ENCODE peak calls at places on chromosomes 6 and 20, in five cellular contexts. One of them, this sample, is unnamed.

GRCh38 chr6:27777614-27778355 is 134.4 kb downstream of the OR2B2 start:
- DNase-seq in aorta: no peak
- DNase-seq in psoas muscle: no peak
- DNase-seq in endodermal cell: peak; percentile 83
- DNase-seq in spleen: no peak
- DNase-seq in this sample: no peak

GRCh38 chr6:106974337-106974998 is at the start of gene CD24:
- DNase-seq in aorta: no peak
- DNase-seq in psoas muscle: no peak
- DNase-seq in endodermal cell: peak; percentile 92
- DNase-seq in spleen: peak; percentile 92
- DNase-seq in this sample: no peak

GRCh38 chr20:31967830-31968249 is at the start of gene XKR7:
- DNase-seq in aorta: no peak
- DNase-seq in psoas muscle: no peak
- DNase-seq in endodermal cell: peak; percentile 79
- DNase-seq in spleen: peak; percentile 77
- DNase-seq in this sample: no peak

GRCh38 chr20:33793011-33793931 is 17.9 kb upstream of the CHMP4B start:
- DNase-seq in aorta: no peak
- DNase-seq in psoas muscle: peak; percentile 27
- DNase-seq in endodermal cell: no peak
- DNase-seq in spleen: peak; percentile 82
- DNase-seq in this sample: no peak

GRCh38 chr6:107032051-107032450 is 4.1 kb downstream of the MTRES1 start:
- DNase-seq in aorta: no peak
- DNase-seq in psoas muscle: no peak
- DNase-seq in endodermal cell: no peak
- DNase-seq in spleen: no peak
- DNase-seq in this sample: no peak

GRCh38 chr20:47392015-47392720 is 35.7 kb upstream of the ZMYND8 start:
- DNase-seq in aorta: no peak
- DNase-seq in psoas muscle: no peak
- DNase-seq in endodermal cell: no peak
- DNase-seq in spleen: no peak
- DNase-seq in this sample: peak; percentile 79

GRCh38 chr20:35663813-35664543 is 722 bp downstream of the CPNE1 start:
- DNase-seq in aorta: no peak
- DNase-seq in psoas muscle: peak; percentile 20
- DNase-seq in endodermal cell: peak; percentile 79
- DNase-seq in spleen: peak; percentile 91
- DNase-seq in this sample: peak; percentile 64

GRCh38 chr6:156508923-156509322 is 268.3 kb upstream of the ARID1B start:
- DNase-seq in aorta: no peak
- DNase-seq in psoas muscle: no peak
- DNase-seq in endodermal cell: no peak
- DNase-seq in spleen: no peak
- DNase-seq in this sample: no peak

GRCh38 chr20:1392693-1393506 is at the start of gene FKBP1A:
- DNase-seq in aorta: peak; percentile 97
- DNase-seq in psoas muscle: peak; percentile 93
- DNase-seq in endodermal cell: peak; percentile 92
- DNase-seq in spleen: peak; percentile 97
- DNase-seq in this sample: peak; percentile 97

GRCh38 chr6:109804020-109804419 is 112.9 kb downstream of the FIG4 start:
- DNase-seq in aorta: no peak
- DNase-seq in psoas muscle: no peak
- DNase-seq in endodermal cell: no peak
- DNase-seq in spleen: no peak
- DNase-seq in this sample: no peak

GRCh38 chr6:1604991-1605821 is 4.5 kb upstream of the FOXC1 start:
- DNase-seq in aorta: peak; percentile 78
- DNase-seq in psoas muscle: no peak
- DNase-seq in endodermal cell: peak; percentile 78
- DNase-seq in spleen: peak; percentile 61
- DNase-seq in this sample: no peak

GRCh38 chr6:163289445-163289844 is 125.1 kb upstream of the QKI start:
- DNase-seq in aorta: no peak
- DNase-seq in psoas muscle: no peak
- DNase-seq in endodermal cell: no peak
- DNase-seq in spleen: no peak
- DNase-seq in this sample: no peak

GRCh38 chr6:105994522-105995402 is 91.4 kb upstream of the PRDM1 start:
- DNase-seq in aorta: peak; percentile 87
- DNase-seq in psoas muscle: peak; percentile 60
- DNase-seq in endodermal cell: peak; percentile 84
- DNase-seq in spleen: peak; percentile 91
- DNase-seq in this sample: peak; percentile 67

GRCh38 chr6:38508894-38509293 is 130.8 kb downstream of the BTBD9 start:
- DNase-seq in aorta: no peak
- DNase-seq in psoas muscle: no peak
- DNase-seq in endodermal cell: no peak
- DNase-seq in spleen: no peak
- DNase-seq in this sample: no peak

GRCh38 chr20:16714242-16714641 is 15.6 kb upstream of the SNRPB2 start:
- DNase-seq in aorta: no peak
- DNase-seq in psoas muscle: no peak
- DNase-seq in endodermal cell: no peak
- DNase-seq in spleen: no peak
- DNase-seq in this sample: no peak

GRCh38 chr6:1131285-1132079 is 180.4 kb upstream of the FOXQ1 start:
- DNase-seq in aorta: no peak
- DNase-seq in psoas muscle: no peak
- DNase-seq in endodermal cell: no peak
- DNase-seq in spleen: no peak
- DNase-seq in this sample: no peak

GRCh38 chr20:10309326-10309725 is 90.7 kb downstream of the SNAP25 start:
- DNase-seq in aorta: no peak
- DNase-seq in psoas muscle: no peak
- DNase-seq in endodermal cell: no peak
- DNase-seq in spleen: no peak
- DNase-seq in this sample: no peak

GRCh38 chr20:46040902-46041535 is 12.0 kb downstream of the SLC12A5 start:
- DNase-seq in aorta: no peak
- DNase-seq in psoas muscle: no peak
- DNase-seq in endodermal cell: peak; percentile 93
- DNase-seq in spleen: no peak
- DNase-seq in this sample: peak; percentile 62

GRCh38 chr6:93423542-93423941 is 4.2 kb upstream of the EPHA7 start:
- DNase-seq in aorta: no peak
- DNase-seq in psoas muscle: peak; percentile 6
- DNase-seq in endodermal cell: peak; percentile 79
- DNase-seq in spleen: no peak
- DNase-seq in this sample: peak; percentile 82

GRCh38 chr6:5749666-5750215 is 257.0 kb downstream of the NRN1 start:
- DNase-seq in aorta: no peak
- DNase-seq in psoas muscle: no peak
- DNase-seq in endodermal cell: no peak
- DNase-seq in spleen: no peak
- DNase-seq in this sample: no peak

GRCh38 chr6:166305562-166306117 is 2.6 kb downstream of the PRR18 start:
- DNase-seq in aorta: no peak
- DNase-seq in psoas muscle: no peak
- DNase-seq in endodermal cell: no peak
- DNase-seq in spleen: no peak
- DNase-seq in this sample: no peak

GRCh38 chr20:44533928-44534327 is 12.1 kb upstream of the SERINC3 start:
- DNase-seq in aorta: no peak
- DNase-seq in psoas muscle: no peak
- DNase-seq in endodermal cell: no peak
- DNase-seq in spleen: no peak
- DNase-seq in this sample: no peak

GRCh38 chr6:167399599-167399998 is 74.7 kb downstream of the TTLL2 start:
- DNase-seq in aorta: no peak
- DNase-seq in psoas muscle: no peak
- DNase-seq in endodermal cell: peak; percentile 20
- DNase-seq in spleen: peak; percentile 36
- DNase-seq in this sample: no peak

GRCh38 chr6:102701019-102701418 is 1307.5 kb downstream of the GRIK2 start:
- DNase-seq in aorta: no peak
- DNase-seq in psoas muscle: no peak
- DNase-seq in endodermal cell: no peak
- DNase-seq in spleen: no peak
- DNase-seq in this sample: no peak

DNA sequence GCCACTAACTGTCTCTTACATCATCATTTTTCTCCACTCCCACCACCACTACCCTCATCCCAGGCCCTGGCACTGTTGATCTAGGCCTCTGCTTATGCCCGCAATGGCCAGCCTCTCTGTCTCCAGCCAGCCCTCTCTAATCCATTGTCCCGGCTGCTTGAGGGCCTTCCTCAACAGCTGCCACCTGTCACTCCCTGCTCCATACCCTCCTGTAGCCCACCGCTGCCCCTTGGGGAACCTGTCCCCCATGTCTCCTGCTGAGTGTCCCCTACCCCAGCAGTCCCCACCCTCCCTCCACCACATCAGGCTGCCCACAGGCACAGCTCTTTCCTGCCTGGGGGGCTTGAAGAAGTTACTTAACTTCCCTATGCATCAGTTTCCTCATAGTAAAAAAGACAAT is 13.4 kb downstream of the TEAD3 start:
- DNase-seq in aorta: no peak
- DNase-seq in psoas muscle: no peak
- DNase-seq in endodermal cell: peak; percentile 36
- DNase-seq in spleen: no peak
- DNase-seq in this sample: no peak
- H3K36me3 ChIP-seq in aorta: peaks cover 3% of the 10 kb centered on the region
- H3K36me3 ChIP-seq in psoas muscle: no peaks in the 10 kb centered on the region
- H3K36me3 ChIP-seq in endodermal cell: peaks cover 13% of the 10 kb centered on the region
- H3K36me3 ChIP-seq in spleen: no peaks in the 10 kb centered on the region
- H3K36me3 ChIP-seq in this sample: no peaks in the 10 kb centered on the region

DNA sequence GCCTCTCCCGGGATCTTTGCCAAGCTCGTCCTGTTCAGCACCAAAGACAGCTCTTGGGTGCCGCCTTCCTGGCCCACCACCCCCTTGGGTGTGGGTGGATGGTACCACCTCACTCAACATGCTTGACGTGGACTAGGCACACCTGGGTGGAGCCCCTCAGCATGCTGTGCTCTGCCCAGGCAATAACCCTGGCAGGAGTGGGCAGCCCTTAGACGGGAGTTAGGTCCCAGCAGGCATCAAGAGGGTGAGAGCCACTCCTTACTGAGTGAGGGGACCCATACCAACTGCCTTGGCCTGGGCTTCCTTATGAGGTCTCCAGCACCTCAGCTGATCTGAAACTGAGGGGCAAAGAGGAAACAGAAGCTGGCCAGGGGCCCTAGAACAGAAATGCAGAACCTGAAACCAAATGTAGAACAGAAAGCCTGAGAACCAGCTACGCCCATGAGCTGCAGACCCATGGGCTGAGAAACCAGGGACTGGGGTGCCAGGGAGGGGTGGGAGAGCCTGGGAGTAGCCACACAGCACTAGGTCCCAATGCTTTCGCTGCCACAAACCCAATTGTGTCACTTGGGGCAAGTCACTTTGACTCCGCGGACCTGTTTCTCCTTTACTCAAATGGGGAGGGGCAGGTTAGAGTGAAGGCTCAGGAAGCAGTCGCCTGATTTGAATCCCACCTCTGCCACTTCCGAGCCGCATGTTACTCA is 2.0 kb downstream of the FGD2 start:
- DNase-seq in aorta: no peak
- DNase-seq in psoas muscle: no peak
- DNase-seq in endodermal cell: peak; percentile 57
- DNase-seq in spleen: no peak
- DNase-seq in this sample: no peak
- H3K4me1 ChIP-seq in aorta: no peaks in the 10 kb centered on the region
- H3K4me1 ChIP-seq in psoas muscle: no peaks in the 10 kb centered on the region
- H3K4me1 ChIP-seq in endodermal cell: no peaks in the 10 kb centered on the region
- H3K4me1 ChIP-seq in spleen: peaks cover 10% of the 10 kb centered on the region
- H3K4me1 ChIP-seq in this sample: no peaks in the 10 kb centered on the region

DNA sequence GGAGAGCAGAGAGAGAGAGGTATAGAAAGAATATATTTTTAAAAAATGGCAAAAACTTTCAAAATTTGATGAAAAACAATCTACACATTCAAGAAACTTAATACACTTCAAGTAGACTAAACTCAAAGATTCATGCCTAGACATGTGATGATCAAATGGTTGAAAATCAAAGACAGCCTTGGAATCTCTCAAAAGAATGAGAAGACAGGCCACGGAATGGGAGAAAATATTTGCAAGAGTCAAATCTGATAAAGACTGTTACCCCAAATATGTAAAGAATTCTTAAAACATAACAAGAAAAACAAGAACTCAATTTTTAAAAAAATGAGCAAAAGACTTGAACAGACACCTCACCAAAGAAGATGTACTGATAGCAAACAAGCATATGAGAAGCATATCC is 49.7 kb downstream of the THEMIS start:
- DNase-seq in aorta: no peak
- DNase-seq in psoas muscle: no peak
- DNase-seq in endodermal cell: no peak
- DNase-seq in spleen: no peak
- DNase-seq in this sample: no peak
- H3K36me3 ChIP-seq in aorta: no peaks in the 10 kb centered on the region
- H3K36me3 ChIP-seq in psoas muscle: no peaks in the 10 kb centered on the region
- H3K36me3 ChIP-seq in endodermal cell: no peaks in the 10 kb centered on the region
- H3K36me3 ChIP-seq in spleen: no peaks in the 10 kb centered on the region
- H3K36me3 ChIP-seq in this sample: no peaks in the 10 kb centered on the region

GRCh38 chr6:108648186-108648585 is 87.5 kb downstream of the FOXO3 start:
- DNase-seq in aorta: no peak
- DNase-seq in psoas muscle: no peak
- DNase-seq in endodermal cell: no peak
- DNase-seq in spleen: no peak
- DNase-seq in this sample: no peak
- H3K4me1 ChIP-seq in aorta: peaks cover 7% of the 10 kb centered on the region
- H3K4me1 ChIP-seq in psoas muscle: peaks cover 86% of the 10 kb centered on the region
- H3K4me1 ChIP-seq in endodermal cell: peaks cover 6% of the 10 kb centered on the region
- H3K4me1 ChIP-seq in spleen: peaks cover 26% of the 10 kb centered on the region
- H3K4me1 ChIP-seq in this sample: peaks cover 4% of the 10 kb centered on the region

DNA sequence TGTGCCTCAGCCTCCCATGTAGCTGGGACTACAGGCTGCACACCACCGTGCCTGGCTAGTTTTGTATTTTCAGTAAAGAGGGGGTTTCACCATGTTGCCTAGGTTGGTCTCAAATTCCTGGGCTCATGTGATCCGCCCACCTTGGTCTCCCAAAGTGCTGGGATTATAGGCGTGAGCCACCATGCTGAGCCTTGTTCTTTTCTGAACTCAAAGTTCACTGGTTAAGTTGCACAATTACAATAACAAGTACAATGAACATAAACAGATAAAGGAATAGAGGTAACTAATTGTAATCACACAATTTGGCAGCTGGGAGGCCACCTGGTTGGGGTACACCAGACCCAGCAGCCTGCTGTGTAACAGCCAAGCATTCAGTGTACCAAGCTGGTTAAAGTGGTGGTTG is 6.7 kb downstream of the NUDT3 start:
- DNase-seq in aorta: no peak
- DNase-seq in psoas muscle: no peak
- DNase-seq in endodermal cell: no peak
- DNase-seq in spleen: no peak
- DNase-seq in this sample: no peak
- H3K36me3 ChIP-seq in aorta: no peaks in the 10 kb centered on the region
- H3K36me3 ChIP-seq in psoas muscle: no peaks in the 10 kb centered on the region
- H3K36me3 ChIP-seq in endodermal cell: no peaks in the 10 kb centered on the region
- H3K36me3 ChIP-seq in spleen: no peaks in the 10 kb centered on the region
- H3K36me3 ChIP-seq in this sample: no peaks in the 10 kb centered on the region